ENCODE peak calls at places on chromosomes 16 and 17, in four cellular contexts. Z, G, F and C are unnamed samples.

GRCh38 chr17:82548681-82549303 is 29.3 kb downstream of the FOXK2 start:
- DNase-seq in Z (no peak), G (no peak), F (no peak), C (no peak)

GRCh38 chr16:69417537-69418199 is 6.8 kb upstream of the CYB5B start:
- DNase-seq in Z (no peak), G (peak; percentile 65), F (peak; percentile 79), C (peak; percentile 18)

GRCh38 chr17:46046957-46047356 is 47.9 kb downstream of the STH start:
- DNase-seq in Z (no peak), G (no peak), F (no peak), C (no peak)

GRCh38 chr17:32319548-32319905 is 22.4 kb downstream of the C17orf75 start:
- DNase-seq in Z (peak; percentile 62), G (peak; percentile 77), F (peak; percentile 91), C (peak; percentile 53)

GRCh38 chr17:73205326-73205980 is 12.6 kb downstream of the COG1 start:
- DNase-seq in Z (peak; percentile 94), G (no peak), F (no peak), C (no peak)

GRCh38 chr17:17416400-17417360 is 60.1 kb upstream of the MED9 start:
- DNase-seq in Z (peak; percentile 70), G (no peak), F (no peak), C (no peak)

GRCh38 chr16:22183901-22184614 is 21.8 kb downstream of the SDR42E2 start:
- DNase-seq in Z (peak; percentile 31), G (no peak), F (peak; percentile 61), C (no peak)

GRCh38 chr16:28131210-28131609 is 67.7 kb upstream of the GSG1L start:
- DNase-seq in Z (no peak), G (no peak), F (no peak), C (no peak)

GRCh38 chr17:2049333-2050245 is 5.3 kb upstream of the HIC1 start:
- DNase-seq in Z (peak; percentile 78), G (peak; percentile 88), F (peak; percentile 83), C (no peak)